ENCODE peak calls at places on chromosomes 2 and 18, in eight cellular contexts. A is CD8-positive, alpha-beta T cell; H is effector memory CD4-positive, alpha-beta T cell; Z is fibroblast of mammary gland; B is bronchial epithelial cell; R is aorta; N is HAP-1; E is AG04449. X is an unnamed sample.

GRCh38 chr2:241940329-241940728 is 70.8 kb downstream of the RTP5 start:
- DNase-seq in A (no peak), H (no peak), Z (peak), B (no peak), R (no peak), N (no peak), E (no peak), X (no peak)

GRCh38 chr2:26913599-26914285 is 56.7 kb upstream of the MAPRE3 start:
- DNase-seq in A (no peak), H (no peak), Z (peak), B (no peak), R (no peak), N (no peak), E (peak), X (no peak)

GRCh38 chr2:73979686-73980085 is 5.0 kb upstream of the TET3 start:
- DNase-seq in A (no peak), H (no peak), Z (peak), B (peak), R (no peak), N (peak), E (peak), X (no peak)

GRCh38 chr2:198308368-198308767 is 504.0 kb downstream of the PLCL1 start:
- DNase-seq in A (no peak), H (no peak), Z (no peak), B (no peak), R (no peak), N (no peak), E (no peak), X (no peak)

GRCh38 chr2:113124181-113124961 is 3.0 kb upstream of the IL1RN start:
- DNase-seq in A (no peak), H (no peak), Z (peak), B (peak), R (no peak), N (no peak), E (no peak), X (no peak)

GRCh38 chr18:26911840-26912239 is 46.3 kb upstream of the AQP4 start:
- DNase-seq in A (no peak), H (no peak), Z (no peak), B (no peak), R (no peak), N (no peak), E (no peak), X (no peak)

GRCh38 chr18:26721876-26722581 is 143.5 kb downstream of the AQP4 start:
- DNase-seq in A (no peak), H (no peak), Z (no peak), B (no peak), R (no peak), N (no peak), E (no peak), X (no peak)

GRCh38 chr2:32404691-32405090 is 47.9 kb downstream of the BIRC6 start:
- DNase-seq in A (no peak), H (no peak), Z (no peak), B (no peak), R (no peak), N (no peak), E (no peak), X (no peak)

GRCh38 chr2:235944591-235944990 is 223.6 kb downstream of the GBX2 start:
- DNase-seq in A (no peak), H (no peak), Z (no peak), B (no peak), R (no peak), N (no peak), E (no peak), X (no peak)

GRCh38 chr2:120877409-120877808 is 141.7 kb downstream of the GLI2 start:
- DNase-seq in A (no peak), H (no peak), Z (no peak), B (no peak), R (peak), N (no peak), E (no peak), X (no peak)

GRCh38 chr2:79977782-79978181 is 326.8 kb downstream of the LRRTM1 start:
- DNase-seq in A (no peak), H (no peak), Z (no peak), B (no peak), R (no peak), N (no peak), E (no peak), X (no peak)

GRCh38 chr18:33664528-33664927 is 86.5 kb downstream of the ASXL3 start:
- DNase-seq in A (no peak), H (no peak), Z (no peak), B (no peak), R (no peak), N (no peak), E (no peak), X (no peak)

GRCh38 chr2:106124126-106124756 is 69.9 kb downstream of the UXS1 start:
- DNase-seq in A (no peak), H (no peak), Z (no peak), B (no peak), R (no peak), N (no peak), E (no peak), X (no peak)

GRCh38 chr2:232265329-232265728 is 113.2 kb upstream of the ALPP start:
- DNase-seq in A (no peak), H (no peak), Z (no peak), B (no peak), R (no peak), N (no peak), E (no peak), X (no peak)

GRCh38 chr2:26550276-26551015 is 72.5 kb upstream of the OTOF start:
- DNase-seq in A (no peak), H (no peak), Z (no peak), B (no peak), R (peak), N (peak), E (no peak), X (no peak)

GRCh38 chr18:59848002-59848401 is 51.8 kb upstream of the PMAIP1 start:
- DNase-seq in A (no peak), H (no peak), Z (no peak), B (peak), R (no peak), N (no peak), E (no peak), X (no peak)

GRCh38 chr2:176107731-176108181 is 676 bp downstream of the HOXD11 start:
- DNase-seq in A (no peak), H (no peak), Z (no peak), B (no peak), R (no peak), N (no peak), E (no peak), X (no peak)

GRCh38 chr2:225104321-225104720 is 62.1 kb upstream of the DOCK10 start:
- DNase-seq in A (no peak), H (no peak), Z (no peak), B (no peak), R (no peak), N (no peak), E (no peak), X (no peak)

GRCh38 chr2:139000087-139000486 is 219.9 kb upstream of the NXPH2 start:
- DNase-seq in A (no peak), H (no peak), Z (no peak), B (no peak), R (no peak), N (no peak), E (no peak), X (no peak)

GRCh38 chr2:100417745-100418090 is 250 bp upstream of the CHST10 start:
- DNase-seq in A (no peak), H (no peak), Z (no peak), B (no peak), R (no peak), N (no peak), E (no peak), X (no peak)

GRCh38 chr18:2395427-2396161 is 175.7 kb downstream of the METTL4 start:
- DNase-seq in A (no peak), H (no peak), Z (no peak), B (no peak), R (no peak), N (no peak), E (no peak), X (no peak)

GRCh38 chr2:191319181-191319580 is 74.0 kb downstream of the MYO1B start:
- DNase-seq in A (no peak), H (no peak), Z (peak), B (peak), R (no peak), N (no peak), E (no peak), X (no peak)

GRCh38 chr18:58806826-58807714 is 57.6 kb upstream of the ZNF532 start:
- DNase-seq in A (no peak), H (no peak), Z (no peak), B (no peak), R (no peak), N (no peak), E (no peak), X (no peak)

GRCh38 chr2:37905033-37905432 is 20.1 kb upstream of the RMDN2 start:
- DNase-seq in A (no peak), H (no peak), Z (no peak), B (no peak), R (no peak), N (no peak), E (no peak), X (no peak)

GRCh38 chr2:188303363-188304031 is 11.8 kb downstream of the GULP1 start:
- DNase-seq in A (no peak), H (no peak), Z (no peak), B (peak), R (no peak), N (peak), E (no peak), X (no peak)

GRCh38 chr2:69168950-69169695 is 156.1 kb downstream of the ANTXR1 start:
- DNase-seq in A (no peak), H (no peak), Z (no peak), B (no peak), R (no peak), N (no peak), E (no peak), X (no peak)

GRCh38 chr2:135657806-135658582 is 83.7 kb upstream of the UBXN4 start:
- DNase-seq in A (peak), H (peak), Z (no peak), B (no peak), R (no peak), N (no peak), E (no peak), X (no peak)

GRCh38 chr2:216691210-216691741 is 4.1 kb downstream of the IGFBP5 start:
- DNase-seq in A (no peak), H (no peak), Z (peak), B (peak), R (peak), N (peak), E (no peak), X (peak)

GRCh38 chr2:112243233-112243632 is 11.6 kb downstream of the ZC3H8 start:
- DNase-seq in A (no peak), H (no peak), Z (no peak), B (peak), R (no peak), N (no peak), E (no peak), X (no peak)

GRCh38 chr2:111239107-111239506 is 118.4 kb downstream of the BCL2L11 start:
- DNase-seq in A (no peak), H (no peak), Z (no peak), B (no peak), R (no peak), N (no peak), E (no peak), X (no peak)

GRCh38 chr2:197378494-197378972 is 56.3 kb downstream of the SF3B1 start:
- DNase-seq in A (peak), H (peak), Z (peak), B (peak), R (no peak), N (peak), E (no peak), X (no peak)

GRCh38 chr2:130391872-130392670 is 36.2 kb downstream of the PTPN18 start:
- DNase-seq in A (no peak), H (no peak), Z (no peak), B (no peak), R (peak), N (no peak), E (no peak), X (no peak)

GRCh38 chr18:48546411-48546810 is 7.6 kb downstream of the CTIF start:
- DNase-seq in A (no peak), H (no peak), Z (no peak), B (no peak), R (peak), N (peak), E (no peak), X (no peak)

GRCh38 chr2:63591566-63592175 is 2.9 kb downstream of the MDH1 start:
- DNase-seq in A (no peak), H (no peak), Z (no peak), B (no peak), R (no peak), N (no peak), E (no peak), X (no peak)
- H3K4me3 ChIP-seq in A (no peak), H (no peak), Z (no peak), B (no peak), R (no peak), N (no peak), E (no peak), X (peak)

GRCh38 chr2:17541514-17541950 is 1.0 kb downstream of the VSNL1 start:
- DNase-seq in A (no peak), H (no peak), Z (no peak), B (no peak), R (no peak), N (no peak), E (no peak), X (no peak)

GRCh38 chr2:17543848-17544645 is 3.6 kb downstream of the VSNL1 start:
- DNase-seq in A (no peak), H (no peak), Z (peak), B (peak), R (no peak), N (no peak), E (no peak), X (no peak)

GRCh38 chr2:17540813-17541513 is 467 bp downstream of the VSNL1 start:
- DNase-seq in A (no peak), H (no peak), Z (peak), B (peak), R (no peak), N (no peak), E (no peak), X (no peak)

GRCh38 chr2:17542471-17542870 is 2.0 kb downstream of the VSNL1 start:
- DNase-seq in A (no peak), H (no peak), Z (no peak), B (peak), R (no peak), N (no peak), E (no peak), X (no peak)

GRCh38 chr2:17543131-17543660 is 2.7 kb downstream of the VSNL1 start:
- DNase-seq in A (no peak), H (no peak), Z (no peak), B (no peak), R (no peak), N (no peak), E (no peak), X (no peak)
- H3K4me3 ChIP-seq in A (no peak), H (no peak), Z (no peak), B (no peak), R (no peak), N (no peak), E (no peak), X (peak)

GRCh38 chr2:202265467-202266277 is at the start of gene NOP58:
- DNase-seq in A (peak), H (peak), Z (peak), B (peak), R (peak), N (peak), E (peak), X (peak)

GRCh38 chr2:202270487-202270886 is 4.9 kb downstream of the NOP58 start:
- DNase-seq in A (no peak), H (no peak), Z (no peak), B (no peak), R (no peak), N (no peak), E (no peak), X (no peak)

GRCh38 chr2:202267495-202267894 is 1.9 kb downstream of the NOP58 start:
- DNase-seq in A (no peak), H (no peak), Z (peak), B (peak), R (no peak), N (no peak), E (no peak), X (no peak)

GRCh38 chr2:202269585-202269984 is 4.0 kb downstream of the NOP58 start:
- DNase-seq in A (no peak), H (peak), Z (peak), B (no peak), R (no peak), N (peak), E (no peak), X (no peak)
- H3K4me3 ChIP-seq in A (peak), H (peak), Z (no peak), B (no peak), R (no peak), N (no peak), E (no peak), X (no peak)

DNA sequence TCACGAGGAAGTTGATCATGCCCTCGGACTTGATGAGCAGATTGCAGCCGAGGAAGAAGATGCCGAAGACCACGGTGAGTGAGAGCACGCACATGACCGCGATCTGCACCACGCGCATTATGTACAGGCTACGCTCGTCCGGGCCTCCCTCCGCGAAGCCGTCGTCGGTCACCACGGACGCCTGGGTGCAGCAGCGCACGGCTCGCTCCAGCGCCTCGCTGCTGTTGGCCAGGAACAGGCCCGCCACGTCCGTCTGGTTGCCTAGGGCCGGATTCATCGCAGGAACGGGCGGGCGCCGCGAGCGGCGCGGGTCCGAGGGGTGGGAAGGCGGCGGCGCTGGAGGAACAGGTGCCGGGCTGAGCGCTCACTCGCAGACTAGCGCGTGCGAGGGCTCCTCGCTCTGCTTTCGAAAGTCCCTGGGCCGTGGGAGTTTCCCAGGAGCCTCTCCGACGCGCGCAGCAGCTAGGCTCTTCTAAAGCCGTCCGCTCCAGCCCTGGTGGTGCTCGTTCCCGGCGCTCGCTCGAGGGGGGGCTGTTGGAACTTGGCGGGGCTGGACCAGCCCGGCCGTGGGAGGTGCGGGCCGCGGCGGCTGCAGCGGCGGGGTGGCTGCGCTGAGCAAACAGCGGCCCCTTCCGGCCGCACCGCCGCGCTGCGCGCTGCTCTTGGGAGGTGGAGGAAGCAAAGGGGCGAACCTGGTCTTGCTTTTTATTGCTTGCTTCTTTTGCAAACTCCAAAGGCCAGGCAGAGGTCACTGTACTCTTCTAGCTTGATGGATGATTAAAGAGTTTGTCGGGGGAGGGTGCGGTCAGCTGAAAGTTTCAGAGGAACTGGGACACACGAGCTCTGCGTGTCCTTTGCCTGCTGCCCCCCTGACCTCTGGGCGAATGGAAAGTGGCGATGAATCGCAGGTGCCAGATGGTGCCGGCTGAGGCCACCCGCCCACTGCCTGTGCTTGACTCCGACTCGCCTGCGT is at the start of gene RPRM:
- DNase-seq in A (peak), H (peak), Z (peak), B (peak), R (peak), N (peak), E (no peak), X (peak)
- H3K4me3 ChIP-seq in A (peak), H (peak), Z (peak), B (peak), R (peak), N (peak), E (peak), X (peak)

GRCh38 chr2:10333247-10333613 is 30.5 kb downstream of the HPCAL1 start:
- DNase-seq in A (no peak), H (no peak), Z (no peak), B (no peak), R (peak), N (no peak), E (no peak), X (no peak)
- H3K4me3 ChIP-seq in A (no peak), H (no peak), Z (no peak), B (no peak), R (no peak), N (no peak), E (no peak), X (no peak)

DNA sequence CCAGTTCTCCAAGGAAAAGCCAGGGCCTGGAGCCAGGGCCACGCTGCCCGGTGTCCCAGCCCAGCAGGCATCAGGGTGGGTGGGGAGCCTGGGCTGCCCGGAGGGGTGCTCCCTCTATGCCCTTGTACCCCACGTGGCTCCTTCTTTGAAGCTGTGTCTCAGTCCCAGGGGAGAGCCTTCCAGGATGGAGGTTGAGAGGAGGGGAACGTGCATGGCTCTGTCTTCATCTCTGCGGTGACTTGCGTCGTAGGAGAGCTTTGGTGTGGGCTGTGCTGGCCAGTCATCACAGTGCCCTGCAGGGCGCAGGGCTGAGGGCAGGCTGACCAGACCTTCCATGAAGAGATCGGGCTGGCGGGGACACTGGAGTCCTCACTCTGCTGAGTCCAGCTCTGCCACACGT is 197.2 kb downstream of the LDLRAD4 start:
- DNase-seq in A (no peak), H (no peak), Z (no peak), B (no peak), R (no peak), N (no peak), E (no peak), X (no peak)
- H3K4me3 ChIP-seq in A (no peak), H (no peak), Z (no peak), B (no peak), R (no peak), N (no peak), E (no peak), X (no peak)

GRCh38 chr18:67710639-67711038 is 194.1 kb upstream of the DSEL start:
- DNase-seq in A (no peak), H (no peak), Z (peak), B (peak), R (no peak), N (peak), E (no peak), X (no peak)
- H3K4me3 ChIP-seq in A (no peak), H (no peak), Z (no peak), B (no peak), R (no peak), N (no peak), E (no peak), X (no peak)

GRCh38 chr2:211928186-211928585 is 610.4 kb downstream of the ERBB4 start:
- DNase-seq in A (no peak), H (no peak), Z (no peak), B (no peak), R (no peak), N (no peak), E (no peak), X (no peak)

GRCh38 chr2:211931314-211931713 is 607.3 kb downstream of the ERBB4 start:
- DNase-seq in A (no peak), H (no peak), Z (no peak), B (peak), R (no peak), N (no peak), E (no peak), X (no peak)

DNA sequence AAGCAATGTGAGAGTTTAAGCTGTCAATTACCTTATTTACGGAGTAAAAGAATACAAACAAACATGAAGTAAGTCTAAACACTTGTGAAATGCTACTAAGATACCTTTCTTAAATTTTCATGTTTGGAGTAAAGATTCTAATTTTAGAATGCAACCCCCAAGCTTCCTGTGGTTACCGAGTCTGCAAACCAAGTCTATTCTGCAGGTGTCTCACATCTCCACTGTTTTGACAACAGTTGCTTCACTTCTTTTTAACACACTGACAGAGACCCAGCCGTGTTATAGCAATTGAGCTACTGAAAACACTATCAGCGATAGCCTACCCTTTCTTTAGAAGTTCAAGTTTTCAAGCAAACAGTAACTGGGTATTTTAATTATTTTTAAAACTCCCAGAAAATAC is 608.3 kb downstream of the ERBB4 start:
- DNase-seq in A (no peak), H (no peak), Z (no peak), B (no peak), R (no peak), N (no peak), E (no peak), X (no peak)
- H3K4me3 ChIP-seq in A (no peak), H (no peak), Z (no peak), B (no peak), R (no peak), N (no peak), E (no peak), X (no peak)